ENCODE peak calls at places on chromosomes 6 and 20, in five cellular contexts. One of them, this sample, is unnamed.

GRCh38 chr6:116196841-116197240 is 57.0 kb downstream of the TSPYL4 start:
- DNase-seq in stomach: no peak
- DNase-seq in dorsolateral prefrontal cortex: no peak
- DNase-seq in CD4-positive, alpha-beta T cell: no peak
- DNase-seq in B cell: no peak
- DNase-seq in this sample: no peak

GRCh38 chr6:70398783-70399730 is 14.3 kb upstream of the FAM135A start:
- DNase-seq in stomach: peak
- DNase-seq in dorsolateral prefrontal cortex: no peak
- DNase-seq in CD4-positive, alpha-beta T cell: no peak
- DNase-seq in B cell: no peak
- DNase-seq in this sample: no peak

GRCh38 chr6:1578293-1578745 is 31.4 kb upstream of the FOXC1 start:
- DNase-seq in stomach: no peak
- DNase-seq in B cell: no peak
- DNase-seq in dorsolateral prefrontal cortex: no peak
- DNase-seq in CD4-positive, alpha-beta T cell: no peak
- DNase-seq in this sample: no peak

GRCh38 chr6:137701942-137702341 is 165.1 kb upstream of the TNFAIP3 start:
- DNase-seq in stomach: no peak
- DNase-seq in B cell: no peak
- DNase-seq in CD4-positive, alpha-beta T cell: no peak
- DNase-seq in dorsolateral prefrontal cortex: no peak
- DNase-seq in this sample: no peak

GRCh38 chr20:11901127-11901526 is 16.6 kb upstream of the BTBD3 start:
- DNase-seq in CD4-positive, alpha-beta T cell: no peak
- DNase-seq in B cell: no peak
- DNase-seq in dorsolateral prefrontal cortex: no peak
- DNase-seq in stomach: no peak
- DNase-seq in this sample: no peak

GRCh38 chr6:12717356-12717755 is 789 bp downstream of the PHACTR1 start:
- DNase-seq in stomach: no peak
- DNase-seq in CD4-positive, alpha-beta T cell: no peak
- DNase-seq in dorsolateral prefrontal cortex: no peak
- DNase-seq in B cell: no peak
- DNase-seq in this sample: no peak

GRCh38 chr6:133240511-133241087 is 558 bp upstream of the EYA4 start:
- DNase-seq in B cell: peak
- DNase-seq in stomach: no peak
- DNase-seq in CD4-positive, alpha-beta T cell: no peak
- DNase-seq in dorsolateral prefrontal cortex: no peak
- DNase-seq in this sample: peak

GRCh38 chr6:131231103-131231502 is 95.8 kb downstream of the AKAP7 start:
- DNase-seq in dorsolateral prefrontal cortex: no peak
- DNase-seq in CD4-positive, alpha-beta T cell: no peak
- DNase-seq in B cell: no peak
- DNase-seq in stomach: no peak
- DNase-seq in this sample: no peak

GRCh38 chr20:25480156-25480555 is 72.7 kb downstream of the GINS1 start:
- DNase-seq in CD4-positive, alpha-beta T cell: no peak
- DNase-seq in B cell: no peak
- DNase-seq in stomach: no peak
- DNase-seq in dorsolateral prefrontal cortex: no peak
- DNase-seq in this sample: no peak

GRCh38 chr20:58944610-58945009 is 36.4 kb upstream of the NELFCD start:
- DNase-seq in dorsolateral prefrontal cortex: no peak
- DNase-seq in B cell: no peak
- DNase-seq in stomach: no peak
- DNase-seq in CD4-positive, alpha-beta T cell: no peak
- DNase-seq in this sample: no peak

GRCh38 chr6:1770435-1770843 is 160.7 kb downstream of the FOXC1 start:
- DNase-seq in stomach: no peak
- DNase-seq in CD4-positive, alpha-beta T cell: no peak
- DNase-seq in B cell: no peak
- DNase-seq in dorsolateral prefrontal cortex: no peak
- DNase-seq in this sample: no peak

GRCh38 chr6:127904160-127904559 is 3.3 kb upstream of the THEMIS start:
- DNase-seq in stomach: no peak
- DNase-seq in dorsolateral prefrontal cortex: no peak
- DNase-seq in CD4-positive, alpha-beta T cell: no peak
- DNase-seq in B cell: no peak
- DNase-seq in this sample: no peak

GRCh38 chr6:127907960-127908640 is 7.2 kb upstream of the THEMIS start:
- DNase-seq in stomach: no peak
- DNase-seq in dorsolateral prefrontal cortex: no peak
- DNase-seq in B cell: no peak
- DNase-seq in CD4-positive, alpha-beta T cell: no peak
- DNase-seq in this sample: no peak

GRCh38 chr6:127897437-127897836 is 3.4 kb downstream of the THEMIS start:
- DNase-seq in dorsolateral prefrontal cortex: no peak
- DNase-seq in stomach: no peak
- DNase-seq in CD4-positive, alpha-beta T cell: no peak
- DNase-seq in B cell: no peak
- DNase-seq in this sample: no peak

GRCh38 chr6:127900935-127901334 is at the start of gene THEMIS:
- DNase-seq in CD4-positive, alpha-beta T cell: peak
- DNase-seq in dorsolateral prefrontal cortex: no peak
- DNase-seq in stomach: no peak
- DNase-seq in B cell: no peak
- DNase-seq in this sample: no peak

GRCh38 chr6:127902933-127903332 is 2.1 kb upstream of the THEMIS start:
- DNase-seq in CD4-positive, alpha-beta T cell: no peak
- DNase-seq in B cell: no peak
- DNase-seq in dorsolateral prefrontal cortex: no peak
- DNase-seq in stomach: no peak
- DNase-seq in this sample: no peak
- TF ChIP-seq CTCF in CD4-positive, alpha-beta T cell: no peak
- TF ChIP-seq CTCF in B cell: no peak
- TF ChIP-seq CTCF in dorsolateral prefrontal cortex: no peak
- TF ChIP-seq CTCF in stomach: no peak
- TF ChIP-seq CTCF in this sample: no peak

DNA sequence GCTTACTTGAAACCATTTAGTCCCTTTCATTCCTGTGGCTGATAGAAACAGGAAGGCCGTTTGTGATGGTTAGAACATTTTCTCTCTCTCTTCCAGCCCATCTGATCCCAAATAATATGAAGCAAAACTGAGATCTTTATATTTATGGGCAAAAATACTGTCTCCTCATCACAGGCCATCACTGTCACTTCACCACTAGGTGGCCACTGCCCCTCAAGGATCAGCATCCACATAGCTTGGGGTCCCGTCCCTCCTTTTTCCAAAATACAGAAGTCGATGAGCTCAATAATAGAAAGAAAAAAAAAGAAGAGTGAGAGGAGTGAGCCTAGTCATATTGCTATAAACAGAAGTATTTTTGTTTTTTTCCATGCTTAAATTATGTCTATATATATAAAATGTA is 46.4 kb upstream of the LAMP5 start:
- DNase-seq in dorsolateral prefrontal cortex: no peak
- DNase-seq in CD4-positive, alpha-beta T cell: no peak
- DNase-seq in B cell: no peak
- DNase-seq in stomach: no peak
- DNase-seq in this sample: no peak
- TF ChIP-seq CTCF in dorsolateral prefrontal cortex: peak
- TF ChIP-seq CTCF in CD4-positive, alpha-beta T cell: no peak
- TF ChIP-seq CTCF in B cell: peak
- TF ChIP-seq CTCF in stomach: no peak
- TF ChIP-seq CTCF in this sample: peak

GRCh38 chr6:5729813-5730212 is 276.9 kb downstream of the NRN1 start:
- DNase-seq in CD4-positive, alpha-beta T cell: no peak
- DNase-seq in dorsolateral prefrontal cortex: no peak
- DNase-seq in stomach: no peak
- DNase-seq in B cell: no peak
- DNase-seq in this sample: no peak
- TF ChIP-seq CTCF in CD4-positive, alpha-beta T cell: no peak
- TF ChIP-seq CTCF in dorsolateral prefrontal cortex: no peak
- TF ChIP-seq CTCF in stomach: no peak
- TF ChIP-seq CTCF in B cell: no peak
- TF ChIP-seq CTCF in this sample: no peak

GRCh38 chr20:61292391-61292790 is 40.3 kb downstream of the CDH4 start:
- DNase-seq in stomach: no peak
- DNase-seq in B cell: no peak
- DNase-seq in CD4-positive, alpha-beta T cell: no peak
- DNase-seq in dorsolateral prefrontal cortex: no peak
- DNase-seq in this sample: no peak

GRCh38 chr20:61293951-61294350 is 41.9 kb downstream of the CDH4 start:
- DNase-seq in dorsolateral prefrontal cortex: no peak
- DNase-seq in B cell: no peak
- DNase-seq in CD4-positive, alpha-beta T cell: no peak
- DNase-seq in stomach: no peak
- DNase-seq in this sample: no peak

GRCh38 chr20:61291166-61291829 is 39.2 kb downstream of the CDH4 start:
- DNase-seq in CD4-positive, alpha-beta T cell: no peak
- DNase-seq in stomach: no peak
- DNase-seq in B cell: no peak
- DNase-seq in dorsolateral prefrontal cortex: no peak
- DNase-seq in this sample: no peak

GRCh38 chr20:61295249-61295648 is 43.2 kb downstream of the CDH4 start:
- DNase-seq in dorsolateral prefrontal cortex: no peak
- DNase-seq in stomach: no peak
- DNase-seq in CD4-positive, alpha-beta T cell: no peak
- DNase-seq in B cell: no peak
- DNase-seq in this sample: no peak

DNA sequence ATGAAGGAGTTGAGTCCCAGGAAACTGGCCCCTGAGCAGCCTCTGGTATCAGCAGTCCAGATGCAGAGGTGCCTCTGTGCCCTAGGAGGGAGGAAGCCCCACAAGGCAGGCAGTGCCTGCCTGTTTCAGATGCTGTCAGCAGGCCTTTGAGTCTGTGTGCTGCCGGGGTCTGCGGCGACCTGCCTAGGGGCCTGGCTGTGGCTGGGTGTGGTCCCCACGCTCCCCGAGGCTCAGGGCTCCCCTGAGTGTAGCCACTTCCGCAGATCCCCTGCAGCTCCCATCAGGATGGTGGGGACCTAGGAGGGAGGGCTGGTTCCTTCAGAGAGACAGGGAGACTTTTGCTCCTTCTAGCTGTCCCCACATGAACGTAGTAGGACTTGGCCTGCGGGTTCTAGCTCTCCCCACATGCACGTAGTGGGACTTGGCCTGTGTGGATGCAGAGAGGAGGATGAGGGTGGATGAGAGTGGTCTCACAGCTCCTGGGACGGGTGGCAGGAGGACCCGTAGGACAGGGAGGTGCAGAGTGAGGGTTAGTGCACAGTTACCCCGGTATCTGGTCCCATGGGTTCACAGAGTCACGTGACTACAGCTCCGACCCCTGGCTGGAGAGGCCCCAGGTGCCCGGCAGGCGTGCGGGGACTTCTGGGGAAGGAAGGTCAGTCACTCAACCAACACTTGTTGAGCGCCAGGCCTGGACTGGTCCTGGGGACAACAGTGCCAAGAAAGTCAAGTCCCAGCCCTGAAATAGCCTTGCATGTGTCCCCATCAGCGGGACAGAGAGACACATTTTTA is 41.0 kb downstream of the CDH4 start:
- DNase-seq in stomach: no peak
- DNase-seq in CD4-positive, alpha-beta T cell: no peak
- DNase-seq in dorsolateral prefrontal cortex: no peak
- DNase-seq in B cell: no peak
- DNase-seq in this sample: no peak
- TF ChIP-seq CTCF in stomach: no peak
- TF ChIP-seq CTCF in CD4-positive, alpha-beta T cell: no peak
- TF ChIP-seq CTCF in dorsolateral prefrontal cortex: no peak
- TF ChIP-seq CTCF in B cell: no peak
- TF ChIP-seq CTCF in this sample: no peak

GRCh38 chr20:8018928-8019177 is 708 bp downstream of the TMX4 start:
- DNase-seq in B cell: no peak
- DNase-seq in dorsolateral prefrontal cortex: no peak
- DNase-seq in CD4-positive, alpha-beta T cell: no peak
- DNase-seq in stomach: no peak
- DNase-seq in this sample: no peak
- TF ChIP-seq CTCF in B cell: no peak
- TF ChIP-seq CTCF in dorsolateral prefrontal cortex: no peak
- TF ChIP-seq CTCF in CD4-positive, alpha-beta T cell: no peak
- TF ChIP-seq CTCF in stomach: no peak
- TF ChIP-seq CTCF in this sample: no peak

DNA sequence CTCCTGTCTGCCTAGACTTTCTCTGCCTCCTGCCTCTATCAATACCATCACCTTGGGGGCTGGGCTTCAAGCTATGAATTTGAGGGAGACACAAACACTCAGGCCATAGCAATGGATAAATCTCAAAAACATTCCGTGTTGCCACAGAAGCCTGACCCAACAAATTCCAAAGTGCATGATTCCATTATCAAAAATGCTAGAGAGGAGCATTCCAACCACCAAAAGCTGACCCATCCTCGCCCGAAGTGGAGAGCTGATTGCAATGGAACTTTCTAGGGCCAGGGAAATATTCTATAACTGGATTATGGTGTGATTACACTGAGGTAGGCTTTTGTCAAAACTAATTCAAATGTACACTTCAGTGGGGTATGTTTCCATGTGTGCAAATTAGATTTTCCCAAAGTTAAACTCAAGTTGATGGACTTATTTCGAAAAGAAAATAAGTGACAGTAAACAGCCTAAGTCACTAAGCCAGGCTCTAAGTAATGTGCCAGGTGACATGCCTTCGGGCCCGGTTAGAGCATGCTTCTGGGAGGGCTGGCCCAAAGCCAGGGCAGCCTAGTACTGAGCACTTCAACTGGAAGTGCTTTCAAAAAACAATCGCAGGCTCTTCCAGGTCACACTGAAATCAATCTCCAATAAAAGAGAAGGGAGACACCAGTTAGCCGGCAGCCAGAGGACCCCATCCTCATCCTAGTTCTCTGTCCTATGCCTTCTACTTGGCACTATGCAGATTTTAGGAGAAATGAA is 142.3 kb downstream of the TBXT start:
- DNase-seq in dorsolateral prefrontal cortex: no peak
- DNase-seq in stomach: no peak
- DNase-seq in B cell: no peak
- DNase-seq in CD4-positive, alpha-beta T cell: no peak
- DNase-seq in this sample: no peak
- TF ChIP-seq CTCF in dorsolateral prefrontal cortex: no peak
- TF ChIP-seq CTCF in stomach: no peak
- TF ChIP-seq CTCF in B cell: no peak
- TF ChIP-seq CTCF in CD4-positive, alpha-beta T cell: no peak
- TF ChIP-seq CTCF in this sample: no peak

DNA sequence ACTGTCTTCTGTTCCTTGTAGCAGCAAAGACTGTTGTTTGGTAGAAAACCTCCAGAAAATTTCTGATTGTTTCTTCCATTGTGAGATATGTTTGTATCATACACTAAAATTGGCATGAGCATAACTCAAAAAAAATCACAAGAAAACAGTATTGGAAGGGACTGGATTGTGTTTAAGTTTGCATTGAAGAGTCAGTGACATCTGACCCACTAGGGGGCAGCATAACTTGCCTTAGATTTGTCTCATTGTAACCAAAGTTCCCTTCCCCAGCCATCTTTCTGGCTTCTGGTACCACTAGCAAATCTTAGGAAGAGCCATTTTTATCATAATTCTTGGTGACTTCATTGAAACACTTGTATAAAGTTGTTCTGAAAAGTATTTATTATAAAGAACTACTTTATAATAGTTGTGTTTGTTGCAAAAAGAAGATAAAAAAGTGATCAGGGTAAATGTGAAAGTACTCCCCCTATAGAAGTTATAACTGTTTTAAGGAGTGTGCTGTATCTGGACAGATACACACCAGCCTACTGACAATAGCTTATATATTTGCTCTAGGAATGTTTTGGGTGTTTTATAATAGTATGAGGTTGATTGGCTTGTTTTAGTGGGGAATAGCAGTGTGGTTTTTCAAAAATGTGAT is 7.7 kb downstream of the CSTF1 start:
- DNase-seq in B cell: peak
- DNase-seq in stomach: peak
- DNase-seq in CD4-positive, alpha-beta T cell: peak
- DNase-seq in dorsolateral prefrontal cortex: peak
- DNase-seq in this sample: no peak
- TF ChIP-seq CTCF in B cell: peak
- TF ChIP-seq CTCF in stomach: peak
- TF ChIP-seq CTCF in CD4-positive, alpha-beta T cell: peak
- TF ChIP-seq CTCF in dorsolateral prefrontal cortex: peak
- TF ChIP-seq CTCF in this sample: peak

GRCh38 chr6:110341671-110342304 is 16.4 kb downstream of the METTL24 start:
- DNase-seq in stomach: no peak
- DNase-seq in B cell: no peak
- DNase-seq in dorsolateral prefrontal cortex: no peak
- DNase-seq in CD4-positive, alpha-beta T cell: no peak
- DNase-seq in this sample: no peak
- TF ChIP-seq CTCF in stomach: peak
- TF ChIP-seq CTCF in B cell: no peak
- TF ChIP-seq CTCF in dorsolateral prefrontal cortex: no peak
- TF ChIP-seq CTCF in CD4-positive, alpha-beta T cell: no peak
- TF ChIP-seq CTCF in this sample: peak